ENCODE peak calls at places on chromosomes 2 and 18, in five cellular contexts. L, H, J, Z and B are unnamed samples.

GRCh38 chr2:161570424-161571050 is 53.7 kb upstream of the SLC4A10 start:
- DNase-seq in J (peak; percentile 4), Z (no peak), L (peak; percentile 1), H (no peak), B (no peak)

GRCh38 chr2:121189011-121189410 is 96.0 kb downstream of the TFCP2L1 start:
- DNase-seq in J (peak; percentile 19), Z (no peak), L (no peak), H (no peak), B (no peak)

GRCh38 chr2:65786765-65787164 is 354.4 kb upstream of the SPRED2 start:
- DNase-seq in L (no peak), J (no peak), H (no peak), Z (no peak), B (no peak)

GRCh38 chr18:26425148-26425531 is 123.2 kb downstream of the KCTD1 start:
- DNase-seq in L (peak; percentile 53), H (no peak), Z (no peak), J (peak; percentile 31), B (peak; percentile 68)

GRCh38 chr2:64115808-64116598 is 28.2 kb downstream of the PELI1 start:
- DNase-seq in J (no peak), Z (no peak), L (no peak), H (no peak), B (no peak)

GRCh38 chr2:84441036-84441435 is 18.0 kb downstream of the SUCLG1 start:
- DNase-seq in H (no peak), Z (no peak), L (no peak), J (peak; percentile 67), B (no peak)

GRCh38 chr2:3644246-3644525 is 13.8 kb upstream of the ALLC start:
- DNase-seq in J (no peak), Z (no peak), H (no peak), L (no peak), B (no peak)

GRCh38 chr2:85601771-85602475 is 575 bp downstream of the TMEM150A start:
- DNase-seq in Z (no peak), J (peak; percentile 59), H (no peak), L (peak; percentile 87), B (peak; percentile 55)

GRCh38 chr2:237879058-237879430 is 19.6 kb downstream of the RAMP1 start:
- DNase-seq in J (peak; percentile 66), L (peak; percentile 87), H (no peak), Z (no peak), B (peak; percentile 53)

GRCh38 chr2:143426296-143426695 is 297.1 kb downstream of the ARHGAP15 start:
- DNase-seq in J (peak; percentile 91), L (peak; percentile 72), Z (no peak), H (peak; percentile 77), B (peak; percentile 80)

GRCh38 chr2:177172034-177172880 is 40.3 kb upstream of the HNRNPA3 start:
- DNase-seq in H (no peak), J (peak; percentile 69), L (peak; percentile 80), Z (peak; percentile 55), B (peak; percentile 88)

GRCh38 chr2:20558391-20559150 is 92.3 kb downstream of the HS1BP3 start:
- DNase-seq in H (no peak), L (no peak), Z (no peak), J (no peak), B (no peak)

GRCh38 chr2:24021122-24021998 is 11.5 kb downstream of the MFSD2B start:
- DNase-seq in H (no peak), L (peak; percentile 38), Z (no peak), J (no peak), B (peak; percentile 96)

GRCh38 chr2:100921685-100922161 is 80.4 kb upstream of the RPL31 start:
- DNase-seq in J (peak; percentile 40), L (peak; percentile 87), Z (no peak), H (peak; percentile 75), B (peak; percentile 11)

GRCh38 chr18:78073275-78073674 is 823.6 kb downstream of the GALR1 start:
- DNase-seq in J (no peak), Z (no peak), H (no peak), L (no peak), B (no peak)

GRCh38 chr2:235263205-235264120 is 230.4 kb upstream of the AGAP1 start:
- DNase-seq in Z (peak; percentile 31), J (peak; percentile 94), H (peak; percentile 52), L (peak; percentile 76), B (peak; percentile 79)

GRCh38 chr2:189124175-189124574 is 55.4 kb downstream of the COL5A2 start:
- DNase-seq in L (no peak), J (no peak), H (no peak), Z (no peak), B (no peak)

GRCh38 chr18:32735781-32736180 is 37.0 kb downstream of the KLHL14 start:
- DNase-seq in L (peak; percentile 35), Z (no peak), J (peak; percentile 62), H (no peak), B (peak; percentile 82)

GRCh38 chr2:70258532-70258875 is 567 bp downstream of the PCYOX1 start:
- DNase-seq in L (peak; percentile 69), Z (no peak), J (peak; percentile 85), H (no peak), B (peak; percentile 37)

GRCh38 chr2:216724190-216724589 is 28.8 kb upstream of the IGFBP5 start:
- DNase-seq in J (no peak), H (no peak), Z (no peak), L (no peak), B (peak; percentile 92)

GRCh38 chr18:52322307-52322706 is 17.7 kb upstream of the DCC start:
- DNase-seq in J (no peak), H (no peak), L (no peak), Z (no peak), B (no peak)

GRCh38 chr2:109466674-109467575 is 146.8 kb downstream of the SEPTIN10 start:
- DNase-seq in L (peak; percentile 88), J (peak; percentile 28), Z (no peak), H (no peak), B (peak; percentile 81)

GRCh38 chr18:45913276-45913675 is 53.9 kb downstream of the EPG5 start:
- DNase-seq in Z (no peak), H (no peak), L (no peak), J (no peak), B (no peak)

GRCh38 chr18:45910405-45911023 is 56.6 kb downstream of the EPG5 start:
- DNase-seq in H (no peak), J (peak; percentile 68), L (peak; percentile 74), Z (peak; percentile 7), B (peak; percentile 70)

GRCh38 chr18:45920367-45920766 is 46.8 kb downstream of the EPG5 start:
- DNase-seq in J (peak; percentile 72), Z (peak; percentile 61), H (peak; percentile 14), L (peak; percentile 91), B (peak; percentile 87)

GRCh38 chr18:45916302-45916701 is 50.8 kb downstream of the EPG5 start:
- DNase-seq in H (no peak), J (no peak), Z (no peak), L (no peak), B (no peak)
- TF ChIP-seq CTCF in H (no peak), J (peak; percentile 10), Z (no peak), L (no peak), B (peak; percentile 12)

GRCh38 chr2:16665746-16666452 is at the start of gene CYRIA:
- DNase-seq in H (no peak), L (peak; percentile 27), J (peak; percentile 32), Z (no peak), B (peak; percentile 54)

GRCh38 chr2:16663121-16663905 is 2.3 kb downstream of the CYRIA start:
- DNase-seq in Z (no peak), J (no peak), L (no peak), H (no peak), B (no peak)

GRCh38 chr2:16666453-16666801 is 793 bp upstream of the CYRIA start:
- DNase-seq in J (peak; percentile 87), Z (no peak), H (no peak), L (peak; percentile 4), B (no peak)

GRCh38 chr2:16664052-16664731 is 1.4 kb downstream of the CYRIA start:
- DNase-seq in Z (no peak), L (no peak), H (no peak), J (peak; percentile 95), B (peak; percentile 36)

DNA sequence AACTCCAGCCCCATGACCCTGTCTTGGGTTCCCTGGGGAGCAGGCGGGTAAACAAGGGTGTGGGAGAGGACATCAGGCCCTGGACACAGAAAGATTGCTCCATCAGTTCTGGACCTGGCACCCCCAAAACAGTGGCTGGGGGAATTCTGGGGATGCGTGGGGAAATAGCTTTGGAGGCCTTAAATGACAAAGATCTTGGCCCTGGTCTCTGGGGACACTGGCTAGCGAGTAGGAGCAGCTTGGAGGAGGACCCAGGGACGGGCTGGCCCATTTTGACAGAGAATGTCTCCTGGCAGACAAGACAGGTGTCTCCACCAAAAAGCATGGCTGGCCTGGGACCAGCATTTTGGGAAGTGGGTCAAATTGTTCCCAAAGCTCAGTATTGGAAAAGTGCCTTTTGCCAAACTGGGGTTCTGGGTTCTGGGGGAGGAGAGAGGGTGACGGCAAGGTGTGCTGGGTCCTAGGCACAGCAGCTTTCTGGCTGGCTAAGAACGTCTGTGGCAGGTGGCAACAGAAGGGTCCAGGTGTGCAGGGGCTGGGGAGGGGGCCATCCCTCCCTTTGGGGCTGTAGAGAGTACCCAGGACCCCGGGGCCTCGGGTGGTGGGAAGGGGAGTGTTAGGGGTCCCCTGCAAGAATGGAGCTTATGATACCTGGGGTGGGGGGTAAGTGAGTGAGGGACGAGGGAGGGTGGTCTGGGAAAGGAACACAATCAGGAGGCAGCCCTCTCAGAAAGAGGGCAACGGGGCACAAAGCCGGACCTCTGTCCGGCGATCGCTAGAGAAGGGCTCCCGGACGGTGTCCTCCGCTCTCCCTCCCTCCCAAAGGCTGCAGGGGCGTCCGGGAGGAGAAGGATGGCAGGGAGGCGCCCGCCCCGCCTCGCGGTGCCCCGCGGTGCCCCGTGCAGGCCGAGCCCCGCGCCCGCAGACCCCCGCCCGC is 557 bp downstream of the CYRIA start:
- DNase-seq in Z (no peak), J (no peak), L (no peak), H (no peak), B (no peak)
- H3K4me3 ChIP-seq in Z (peak overlapping the region; percentile 9), J (peak overlapping the region; percentile 71), L (peak overlapping the region; percentile 11), H (peak overlapping the region; percentile 48), B (peak overlapping the region; percentile 52)

GRCh38 chr2:224801360-224801759 is 85.2 kb upstream of the CCDC195 start:
- DNase-seq in L (no peak), J (no peak), Z (no peak), H (no peak), B (no peak)

GRCh38 chr2:224802407-224802806 is 86.2 kb upstream of the CCDC195 start:
- DNase-seq in J (peak; percentile 24), L (peak; percentile 48), Z (no peak), H (no peak), B (peak; percentile 12)

DNA sequence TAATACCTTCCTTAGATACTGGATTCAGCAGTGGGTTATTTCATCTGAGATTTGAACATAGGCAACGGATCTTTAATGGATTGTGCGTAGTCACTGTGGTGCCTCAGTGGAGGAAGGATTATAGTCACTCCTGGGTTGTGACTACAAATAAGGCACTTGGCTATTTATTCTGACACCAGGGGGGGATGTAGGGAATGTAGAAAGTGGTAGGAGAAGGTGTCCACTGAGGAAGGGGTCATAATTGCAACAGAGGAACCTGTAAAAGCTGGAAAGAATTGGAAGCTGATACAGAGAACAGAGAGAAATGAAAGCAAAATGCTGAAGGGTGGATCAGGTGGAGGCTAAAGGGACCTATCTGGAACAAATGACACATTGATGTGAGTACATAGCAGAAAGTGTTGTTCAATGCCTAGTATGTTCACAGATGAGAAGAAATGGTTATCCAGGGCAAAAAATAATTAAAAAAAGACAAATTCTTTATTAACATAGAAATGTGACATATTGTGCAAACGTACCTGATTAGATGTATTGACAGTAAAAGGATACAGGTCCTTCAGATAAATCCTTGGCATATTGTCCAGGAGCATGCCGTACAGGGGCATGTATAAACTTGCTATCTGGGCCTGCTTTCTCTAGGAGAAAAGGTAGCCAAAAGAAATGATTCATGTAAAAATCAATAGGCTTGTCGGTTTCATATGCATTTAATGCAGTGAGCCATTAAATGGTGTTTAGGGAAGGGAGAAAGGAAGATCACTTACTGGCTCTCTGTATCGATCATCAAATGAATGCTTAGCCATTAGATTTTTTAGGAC is 91.2 kb upstream of the CCDC195 start:
- DNase-seq in Z (no peak), H (no peak), J (peak; percentile 48), L (no peak), B (peak; percentile 85)
- TF ChIP-seq CTCF in Z (no peak), H (no peak), J (peak; percentile 54), L (no peak), B (peak; percentile 33)

GRCh38 chr2:60570281-60570680 is 16.8 kb upstream of the BCL11A start:
- DNase-seq in Z (no peak), L (peak; percentile 21), J (no peak), H (no peak), B (peak; percentile 66)
- H3K4me3 ChIP-seq in Z (no peak overlapping the region), L (no peak overlapping the region), J (no peak overlapping the region), H (no peak overlapping the region), B (no peak overlapping the region)